ENCODE peak calls at places on chromosomes 7 and 10, in ten cellular contexts. Y is IMR-90, B is H9, O is fibroblast of lung, Z is K562, X is H1, V is GM23248, U is HCT116, E is astrocyte, J is endothelial cell of umbilical vein. H is an unnamed sample.

GRCh38 chr10:127368937-127369336 is 172.5 kb upstream of the INSYN2A start:
- DNase-seq in J (no peak), B (no peak), X (no peak), Z (no peak), U (no peak), O (no peak), E (no peak), Y (no peak), V (no peak), H (no peak)

GRCh38 chr7:154425326-154425725 is 373.1 kb downstream of the DPP6 start:
- DNase-seq in X (no peak), V (no peak), U (no peak), Z (no peak), J (no peak), E (no peak), O (no peak), Y (no peak), B (no peak), H (no peak)

GRCh38 chr10:97465982-97466381 is 20.0 kb downstream of the ZDHHC16 start:
- DNase-seq in X (no peak), O (no peak), Z (no peak), E (no peak), Y (no peak), V (no peak), U (no peak), B (no peak), J (no peak), H (no peak)

GRCh38 chr7:12481722-12482121 is 78.1 kb upstream of the VWDE start:
- DNase-seq in O (peak), Y (no peak), E (no peak), V (no peak), U (no peak), B (no peak), X (no peak), Z (no peak), J (no peak), H (no peak)

GRCh38 chr7:10022957-10023356 is 950.7 kb upstream of the PHF14 start:
- DNase-seq in E (no peak), O (peak), B (peak), X (no peak), Z (no peak), V (peak), U (peak), Y (no peak), J (peak), H (peak)

GRCh38 chr7:121456785-121457359 is 60.8 kb upstream of the FAM3C start:
- DNase-seq in E (no peak), Y (no peak), B (no peak), O (no peak), Z (no peak), U (no peak), X (no peak), V (no peak), J (no peak), H (no peak)

GRCh38 chr7:128145191-128145590 is 95.9 kb upstream of the LEP start:
- DNase-seq in U (no peak), O (no peak), X (no peak), B (no peak), Y (no peak), Z (no peak), E (no peak), J (no peak), V (no peak), H (no peak)

GRCh38 chr7:135976312-135977019 is 693 bp downstream of the MTPN start:
- DNase-seq in X (peak), V (peak), J (peak), U (peak), Y (peak), B (peak), Z (peak), O (no peak), E (no peak), H (peak)

GRCh38 chr10:108241166-108241565 is 1076.7 kb upstream of the SORCS1 start:
- DNase-seq in B (no peak), U (no peak), V (no peak), X (no peak), E (no peak), Z (no peak), J (no peak), O (no peak), Y (no peak), H (no peak)

GRCh38 chr10:100879741-100880360 is 32.9 kb upstream of the SLF2 start:
- DNase-seq in B (no peak), V (no peak), X (no peak), O (no peak), E (no peak), Z (peak), J (no peak), U (no peak), Y (no peak), H (no peak)

GRCh38 chr7:150971242-150972048 is 6.7 kb downstream of the KCNH2 start:
- DNase-seq in Y (no peak), V (no peak), B (no peak), J (no peak), X (no peak), E (no peak), O (no peak), Z (peak), U (no peak), H (no peak)

GRCh38 chr10:45238896-45239295 is 76.5 kb downstream of the OR13A1 start:
- DNase-seq in U (no peak), J (peak), E (no peak), X (no peak), B (no peak), Z (no peak), Y (no peak), O (no peak), V (no peak), H (no peak)

DNA sequence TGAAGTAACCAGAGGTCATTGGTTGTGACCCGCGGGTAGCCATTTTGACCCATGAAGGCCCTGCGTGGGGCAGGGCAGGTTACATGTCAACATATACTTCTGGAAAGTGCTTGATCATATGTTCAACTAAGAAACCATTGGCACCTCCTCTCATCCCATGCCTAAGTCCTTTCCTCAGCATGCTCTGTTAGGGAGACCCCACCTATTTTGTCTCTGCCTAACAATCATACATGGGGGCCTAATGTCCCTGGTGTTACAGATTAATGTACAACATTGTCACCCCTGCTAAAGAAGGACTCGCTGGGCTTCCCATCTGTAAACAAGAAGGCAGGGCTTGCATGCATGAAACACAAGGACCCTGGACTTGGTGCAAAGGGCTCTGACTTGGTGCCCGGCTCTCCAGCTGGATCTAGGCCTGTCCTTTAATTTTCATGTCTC is 133.7 kb upstream of the TNS3 start:
- DNase-seq in U (no peak), Y (no peak), X (no peak), B (no peak), V (no peak), E (no peak), O (no peak), J (no peak), Z (no peak), H (no peak)
- H2AFZ ChIP-seq in U (no peak), Y (no peak), X (no peak), B (no peak), V (no peak), E (no peak), O (no peak), J (no peak), Z (no peak), H (no peak)

GRCh38 chr7:115037128-115037802 is 115.4 kb downstream of the MDFIC start:
- DNase-seq in O (no peak), Z (no peak), V (no peak), X (no peak), U (no peak), E (no peak), Y (no peak), J (no peak), B (no peak), H (no peak)
- H2AFZ ChIP-seq in O (peak), Z (no peak), V (no peak), X (no peak), U (no peak), E (no peak), Y (no peak), J (no peak), B (no peak), H (no peak)

DNA sequence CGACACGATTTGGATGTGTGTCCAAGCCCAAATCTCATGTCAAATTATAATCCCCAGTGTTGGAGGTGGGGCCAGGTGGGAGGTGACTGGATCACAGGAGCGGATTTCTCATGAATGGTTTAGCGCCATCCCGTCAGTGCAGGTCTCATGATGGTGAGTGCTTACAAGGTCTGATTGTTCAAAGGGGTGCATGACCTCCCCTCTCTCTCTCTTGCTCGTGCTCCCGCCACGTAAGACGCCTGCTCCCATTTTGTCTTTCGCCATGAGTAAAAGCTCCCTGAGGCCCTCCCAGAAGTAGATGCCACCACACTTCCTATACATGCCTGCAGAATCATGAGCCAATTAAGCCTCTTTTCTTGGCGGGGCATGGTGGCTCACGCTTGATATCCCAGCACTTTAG is 71.5 kb upstream of the NANOS1 start:
- DNase-seq in U (no peak), Z (no peak), B (peak), O (no peak), X (no peak), V (no peak), E (no peak), Y (no peak), J (no peak), H (no peak)
- H2AFZ ChIP-seq in U (no peak), Z (no peak), B (no peak), O (no peak), X (no peak), V (no peak), E (no peak), Y (no peak), J (no peak), H (no peak)

GRCh38 chr10:59997807-59998525 is 91.6 kb upstream of the CCDC6 start:
- DNase-seq in B (no peak), Y (no peak), O (no peak), X (no peak), J (no peak), Z (no peak), U (no peak), V (no peak), E (no peak), H (no peak)

GRCh38 chr10:59991661-59992060 is 85.3 kb upstream of the CCDC6 start:
- DNase-seq in O (peak), Z (no peak), B (no peak), Y (no peak), V (peak), J (peak), E (peak), U (peak), X (no peak), H (peak)

GRCh38 chr10:59995862-59996261 is 89.5 kb upstream of the CCDC6 start:
- DNase-seq in Z (no peak), V (no peak), Y (no peak), E (peak), B (no peak), U (no peak), X (no peak), J (no peak), O (no peak), H (peak)

GRCh38 chr10:59991117-59991516 is 84.8 kb upstream of the CCDC6 start:
- DNase-seq in J (no peak), Z (no peak), X (no peak), B (no peak), Y (no peak), E (no peak), O (no peak), V (no peak), U (no peak), H (no peak)

DNA sequence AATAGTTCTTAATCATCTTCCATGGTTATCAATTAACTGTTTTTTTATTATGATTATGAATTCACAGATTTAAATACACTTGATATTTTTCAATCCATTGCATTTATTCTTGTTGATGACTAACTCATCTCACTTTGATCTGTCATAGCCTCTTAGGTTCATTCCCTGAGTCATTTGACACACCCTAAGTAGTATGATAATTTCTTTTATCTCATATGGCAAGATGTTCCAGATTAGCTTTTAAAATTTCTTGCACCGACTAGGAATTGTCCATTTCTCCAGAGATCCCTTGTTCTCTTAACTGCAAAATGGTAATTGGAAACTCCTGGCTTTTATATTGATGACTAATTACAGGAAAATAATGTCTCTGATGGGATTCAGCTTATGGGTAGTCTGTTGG is 87.6 kb upstream of the CCDC6 start:
- DNase-seq in V (no peak), X (no peak), Z (no peak), E (peak), B (no peak), O (no peak), J (no peak), U (no peak), Y (no peak), H (peak)
- H2AFZ ChIP-seq in V (no peak), X (no peak), Z (no peak), E (no peak), B (no peak), O (no peak), J (no peak), U (no peak), Y (no peak), H (no peak)

GRCh38 chr10:24665001-24665400 is 58.7 kb downstream of the ARHGAP21 start:
- DNase-seq in B (no peak), J (no peak), Z (no peak), Y (no peak), U (no peak), O (no peak), V (no peak), X (no peak), E (no peak), H (no peak)
- H2AFZ ChIP-seq in B (no peak), J (no peak), Z (no peak), Y (no peak), U (no peak), O (no peak), V (no peak), X (no peak), E (no peak), H (no peak)

DNA sequence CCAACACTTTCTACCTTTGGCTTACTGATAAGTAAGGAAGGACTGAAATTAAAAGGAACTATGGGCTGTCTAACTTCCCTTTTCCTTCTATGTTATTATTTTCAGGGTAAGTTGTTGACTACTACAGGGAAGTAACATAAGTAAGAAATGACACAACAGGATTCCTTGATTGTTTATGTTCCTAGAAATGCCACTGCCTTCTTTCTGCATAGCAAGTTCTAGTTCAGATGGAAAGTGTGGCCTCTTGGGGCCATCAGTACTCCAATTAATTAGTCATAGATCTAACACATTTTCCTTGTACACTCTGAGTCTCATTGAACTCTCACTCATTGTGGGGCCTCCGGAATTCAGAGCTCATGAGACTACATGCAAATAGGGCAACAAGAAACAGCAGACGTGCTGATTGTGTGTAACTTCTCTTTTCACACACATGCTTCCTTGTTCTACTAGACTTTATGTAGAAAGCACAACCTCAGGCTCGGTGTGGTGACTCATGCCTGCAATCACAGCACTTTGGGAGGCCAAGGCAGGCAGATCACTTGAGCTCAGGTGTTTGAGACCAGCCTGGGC is 35.3 kb upstream of the HIBADH start:
- DNase-seq in U (peak), O (no peak), Z (no peak), B (no peak), E (no peak), Y (peak), V (peak), J (peak), X (no peak), H (peak)
- H2AFZ ChIP-seq in U (peak), O (no peak), Z (peak), B (no peak), E (no peak), Y (no peak), V (peak), J (peak), X (no peak), H (peak)

GRCh38 chr10:52213511-52213831 is 100.6 kb upstream of the DKK1 start:
- DNase-seq in B (peak), E (peak), J (no peak), U (no peak), Y (peak), X (peak), V (peak), O (peak), Z (no peak), H (peak)
- H2AFZ ChIP-seq in B (no peak), E (peak), J (no peak), U (no peak), Y (no peak), X (no peak), V (peak), O (no peak), Z (no peak), H (peak)

GRCh38 chr7:113142385-113143119 is 24.2 kb upstream of the SMIM30 start:
- DNase-seq in X (no peak), Z (no peak), Y (no peak), V (no peak), O (no peak), J (no peak), B (no peak), E (no peak), U (no peak), H (no peak)

GRCh38 chr7:113143486-113144257 is 25.3 kb upstream of the SMIM30 start:
- DNase-seq in E (no peak), Y (no peak), J (no peak), O (no peak), Z (no peak), B (no peak), X (no peak), V (no peak), U (no peak), H (no peak)

GRCh38 chr7:113144839-113145238 is 26.5 kb upstream of the SMIM30 start:
- DNase-seq in V (no peak), O (no peak), Y (no peak), E (no peak), U (no peak), X (no peak), B (no peak), Z (peak), J (no peak), H (no peak)

GRCh38 chr7:113137241-113137640 is 18.9 kb upstream of the SMIM30 start:
- DNase-seq in J (no peak), U (no peak), O (no peak), E (no peak), V (no peak), X (no peak), Z (no peak), B (no peak), Y (no peak), H (no peak)

DNA sequence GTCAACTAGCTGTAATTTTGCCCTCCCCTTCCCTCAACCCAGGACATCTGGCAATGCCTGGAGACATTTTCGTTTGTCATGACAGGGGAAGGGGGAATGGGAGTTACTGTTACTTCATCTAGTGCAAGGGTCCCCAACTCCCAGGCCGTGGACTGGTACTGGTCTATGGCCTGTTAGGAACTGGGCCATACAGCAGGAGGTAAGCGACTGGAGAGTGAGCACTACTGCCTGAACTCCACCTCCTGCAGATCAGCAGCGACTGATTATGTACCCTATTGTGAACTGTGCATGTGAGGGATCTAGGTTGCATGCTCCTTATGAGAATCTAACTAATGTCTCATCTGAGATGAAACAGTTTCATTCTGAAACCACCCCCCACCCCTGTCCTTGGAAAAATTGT is 22.6 kb upstream of the SMIM30 start:
- DNase-seq in B (no peak), Z (no peak), U (no peak), Y (no peak), O (no peak), X (no peak), E (no peak), J (no peak), V (no peak), H (no peak)
- H2AFZ ChIP-seq in B (no peak), Z (peak), U (no peak), Y (no peak), O (no peak), X (peak), E (no peak), J (no peak), V (no peak), H (no peak)

DNA sequence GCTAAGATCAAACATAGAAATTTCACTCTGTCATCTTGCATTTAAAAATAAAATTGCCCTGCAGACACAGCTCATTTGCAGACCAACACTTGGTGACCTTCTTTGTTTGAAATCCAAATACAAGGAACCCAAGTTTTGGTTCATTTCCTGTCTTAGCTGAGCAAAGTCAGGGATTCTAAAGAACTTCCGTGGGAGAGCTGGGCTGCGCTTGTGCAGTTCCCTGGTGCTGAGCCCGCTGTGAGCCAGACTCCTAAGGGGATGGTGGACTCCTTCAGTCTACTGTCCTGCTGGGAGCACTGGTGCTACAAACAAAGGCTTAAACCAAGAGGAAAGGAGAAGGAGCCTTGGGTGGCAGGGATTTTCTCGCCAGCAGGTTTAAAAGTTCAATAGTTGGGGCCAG is 60.0 kb downstream of the MYOF start:
- DNase-seq in B (no peak), O (no peak), Z (no peak), Y (peak), U (no peak), J (peak), X (no peak), E (no peak), V (no peak), H (no peak)
- H2AFZ ChIP-seq in B (no peak), O (no peak), Z (no peak), Y (no peak), U (no peak), J (no peak), X (no peak), E (no peak), V (no peak), H (no peak)

H was measured in PC-3.